ENCODE peak calls at places on chromosome X, in nine cellular contexts. B, O, S, P, R, L, T, A and H are unnamed samples.

GRCh38 chrX:108590496-108590895 is 145.9 kb downstream of the IRS4 start:
- DNase-seq in P (no peak), L (no peak), S (no peak), R (no peak), O (no peak), T (no peak), A (peak; percentile 37), B (no peak), H (no peak)

GRCh38 chrX:85024562-85024961 is 20.9 kb downstream of the APOOL start:
- DNase-seq in A (no peak), B (no peak), O (no peak), R (no peak), L (no peak), S (no peak), T (no peak), P (no peak), H (no peak)

GRCh38 chrX:86002076-86002896 is 45.1 kb downstream of the CHM start:
- DNase-seq in R (peak; percentile 70), O (no peak), P (no peak), A (peak; percentile 45), B (no peak), T (no peak), S (peak; percentile 66), L (no peak), H (no peak)

GRCh38 chrX:20432746-20433374 is 166.2 kb upstream of the RPS6KA3 start:
- DNase-seq in L (no peak), P (no peak), A (no peak), B (no peak), S (no peak), R (no peak), T (no peak), O (no peak), H (no peak)

GRCh38 chrX:11787564-11787963 is 29.5 kb downstream of the MSL3 start:
- DNase-seq in T (peak; percentile 47), L (peak; percentile 37), S (no peak), R (peak; percentile 38), A (peak; percentile 67), O (peak; percentile 15), B (peak; percentile 36), P (peak; percentile 48), H (no peak)

GRCh38 chrX:102765794-102766193 is 45.3 kb downstream of the GPRASP3 start:
- DNase-seq in O (no peak), R (peak; percentile 10), B (no peak), P (no peak), A (peak; percentile 46), S (no peak), T (no peak), L (no peak), H (no peak)

GRCh38 chrX:42954880-42955279 is 176.9 kb upstream of the PPP1R2C start:
- DNase-seq in S (no peak), R (no peak), L (no peak), O (peak; percentile 18), P (no peak), T (no peak), B (no peak), A (no peak), H (no peak)

GRCh38 chrX:31240982-31241381 is 169.1 kb upstream of the FTHL17 start:
- DNase-seq in P (no peak), O (peak; percentile 47), L (no peak), T (no peak), R (no peak), A (no peak), S (no peak), B (no peak), H (no peak)

GRCh38 chrX:44828008-44828605 is 15.7 kb upstream of the DUSP21 start:
- DNase-seq in O (no peak), A (peak; percentile 77), R (no peak), P (no peak), T (no peak), S (no peak), L (no peak), B (no peak), H (no peak)

GRCh38 chrX:120358687-120359086 is 3.2 kb upstream of the ATP1B4 start:
- DNase-seq in A (peak; percentile 37), O (no peak), R (no peak), S (no peak), T (no peak), B (no peak), L (no peak), P (no peak), H (no peak)

DNA sequence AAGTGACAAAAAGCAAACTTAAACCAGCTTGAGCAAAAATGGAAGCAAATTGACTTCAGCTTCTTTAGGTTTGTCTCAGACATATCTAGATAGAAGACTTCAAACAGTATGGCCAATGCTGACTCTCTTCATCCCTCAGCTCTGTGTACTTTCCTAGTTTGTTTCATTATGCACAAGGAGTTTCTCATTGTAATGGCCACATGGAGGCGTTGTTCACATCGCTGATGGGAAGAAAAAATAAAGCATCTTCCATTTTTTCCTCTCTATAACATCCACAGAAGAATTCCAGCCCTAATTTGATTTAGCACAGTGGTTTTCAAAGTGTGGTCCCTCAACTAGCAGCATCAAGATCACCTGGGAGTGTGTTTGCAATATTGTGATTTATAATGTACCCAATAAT is 397.5 kb upstream of the PRKX start:
- DNase-seq in L (no peak), O (no peak), P (no peak), R (no peak), S (no peak), B (no peak), A (no peak), T (no peak), H (no peak)
- TF ChIP-seq CTCF in L (no peak), O (peak; percentile 30), P (no peak), R (no peak), S (no peak), B (no peak), A (no peak), T (no peak), H (no peak)

DNA sequence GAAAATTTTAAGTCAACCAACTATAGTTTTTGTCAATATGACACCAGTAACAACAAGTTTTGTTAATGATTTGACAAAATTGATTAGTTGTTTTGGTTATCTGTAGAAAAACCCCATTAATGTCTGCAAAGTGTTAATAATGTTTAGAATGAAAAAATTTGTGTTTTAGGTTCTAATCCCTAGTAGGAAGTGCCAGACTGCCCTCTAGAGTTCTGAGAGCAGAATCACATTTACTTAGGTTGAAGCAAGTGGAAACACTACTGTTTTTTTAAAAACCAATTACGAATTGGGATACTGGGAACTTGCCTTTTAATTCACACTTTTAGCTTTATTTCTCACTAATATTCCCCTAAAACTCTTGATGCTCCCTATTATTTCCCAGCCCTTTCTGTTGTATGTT is 101.1 kb upstream of the CYLC1 start:
- DNase-seq in P (no peak), S (no peak), L (no peak), A (peak; percentile 8), T (no peak), B (no peak), R (peak; percentile 8), O (peak; percentile 36), H (peak; percentile 1)
- TF ChIP-seq CTCF in P (no peak), S (no peak), L (peak; percentile 16), A (peak; percentile 15), T (no peak), B (peak; percentile 9), R (peak; percentile 41), O (peak; percentile 74), H (peak; percentile 11)

GRCh38 chrX:69185886-69186285 is 20.6 kb upstream of the PJA1 start:
- DNase-seq in S (no peak), P (no peak), R (no peak), T (no peak), A (no peak), O (no peak), L (no peak), B (no peak), H (no peak)

GRCh38 chrX:69186651-69187050 is 21.4 kb upstream of the PJA1 start:
- DNase-seq in O (no peak), S (no peak), B (no peak), A (no peak), R (no peak), L (no peak), P (no peak), T (no peak), H (no peak)

GRCh38 chrX:69179380-69179911 is 14.2 kb upstream of the PJA1 start:
- DNase-seq in O (no peak), S (no peak), B (no peak), P (no peak), L (no peak), A (no peak), R (peak; percentile 30), T (no peak), H (no peak)

GRCh38 chrX:69178592-69178991 is 13.3 kb upstream of the PJA1 start:
- DNase-seq in P (no peak), A (no peak), R (no peak), L (no peak), S (no peak), B (no peak), T (no peak), O (no peak), H (no peak)

DNA sequence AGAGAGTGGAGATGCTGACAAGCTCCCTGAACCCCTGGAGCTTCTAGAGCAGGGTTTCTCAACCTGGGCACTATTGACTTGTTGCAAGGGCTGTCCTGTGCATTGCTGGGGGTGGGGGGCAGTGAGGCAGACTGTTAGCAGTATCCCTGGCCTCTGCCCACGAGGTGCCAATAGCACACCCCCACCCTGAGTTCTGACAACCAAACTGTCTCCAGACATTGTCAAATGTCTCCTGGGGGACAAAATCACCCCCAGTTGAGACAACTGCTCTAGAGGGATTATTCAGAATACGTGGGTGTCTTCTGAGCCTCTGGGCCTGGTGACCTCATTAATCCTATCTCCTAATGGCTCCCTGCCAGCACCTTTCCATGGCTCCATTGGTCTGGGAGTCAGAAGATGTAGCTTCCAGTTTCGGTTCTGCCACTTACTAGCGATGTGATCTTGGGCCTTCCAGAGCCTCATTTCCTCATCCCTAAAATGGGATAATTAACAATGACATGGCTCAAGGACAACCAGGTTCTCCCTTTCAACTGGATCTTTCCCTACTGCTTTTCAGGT is 17.6 kb upstream of the PJA1 start:
- DNase-seq in P (no peak), A (no peak), O (no peak), T (no peak), R (no peak), S (no peak), B (no peak), L (no peak), H (no peak)
- TF ChIP-seq CTCF in P (no peak), A (no peak), O (no peak), T (no peak), R (no peak), S (no peak), B (no peak), L (no peak), H (no peak)

DNA sequence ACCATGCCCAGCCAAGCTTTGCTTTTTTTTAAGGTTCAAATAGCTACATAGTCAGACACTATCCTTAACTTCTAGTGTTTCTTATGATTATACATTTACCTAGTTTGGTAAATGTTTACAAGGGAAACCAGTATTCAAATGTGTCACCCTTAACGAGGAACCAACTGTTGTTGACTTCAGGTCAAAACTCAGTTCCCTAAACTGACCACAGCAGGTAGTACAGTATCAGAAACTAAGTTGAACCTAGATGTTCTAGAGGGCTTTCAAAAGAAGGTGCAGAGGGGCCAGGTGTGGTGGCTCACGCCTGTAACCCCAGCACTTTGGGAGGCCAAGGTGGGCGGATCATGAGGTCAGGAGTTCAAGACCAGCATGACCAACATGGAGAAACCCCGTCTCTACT is 11.3 kb downstream of the GPC4 start:
- DNase-seq in S (no peak), L (no peak), A (no peak), B (no peak), P (no peak), T (no peak), O (no peak), R (no peak), H (no peak)
- TF ChIP-seq CTCF in S (no peak), L (no peak), A (no peak), B (no peak), P (no peak), T (no peak), O (no peak), R (no peak), H (no peak)